ENCODE peak calls at places on chromosomes 11 and 22, in four cellular contexts. One of them, this sample, is unnamed.

GRCh38 chr22:50306753-50307749 is at the start of gene PLXNB2:
- DNase-seq in tibial artery: peak
- DNase-seq in cardiac muscle cell: peak
- DNase-seq in mucosa of descending colon: peak
- DNase-seq in this sample: peak

GRCh38 chr11:44855138-44855849 is 95.4 kb downstream of the TP53I11 start:
- DNase-seq in mucosa of descending colon: no peak
- DNase-seq in cardiac muscle cell: no peak
- DNase-seq in tibial artery: no peak
- DNase-seq in this sample: no peak

GRCh38 chr22:31346733-31347250 is 646 bp upstream of the PATZ1 start:
- DNase-seq in cardiac muscle cell: peak
- DNase-seq in mucosa of descending colon: peak
- DNase-seq in tibial artery: peak
- DNase-seq in this sample: peak

GRCh38 chr11:109914038-109914437 is 179.2 kb upstream of the ZC3H12C start:
- DNase-seq in cardiac muscle cell: no peak
- DNase-seq in tibial artery: no peak
- DNase-seq in mucosa of descending colon: no peak
- DNase-seq in this sample: no peak

GRCh38 chr22:17359501-17359900 is 9.8 kb upstream of the CECR2 start:
- DNase-seq in mucosa of descending colon: no peak
- DNase-seq in cardiac muscle cell: peak
- DNase-seq in tibial artery: no peak
- DNase-seq in this sample: no peak

GRCh38 chr11:114173836-114174235 is 114.3 kb downstream of the ZBTB16 start:
- DNase-seq in cardiac muscle cell: no peak
- DNase-seq in mucosa of descending colon: no peak
- DNase-seq in tibial artery: no peak
- DNase-seq in this sample: no peak

GRCh38 chr22:33746501-33746928 is 173.8 kb downstream of the LARGE1 start:
- DNase-seq in cardiac muscle cell: no peak
- DNase-seq in tibial artery: no peak
- DNase-seq in mucosa of descending colon: peak
- DNase-seq in this sample: no peak

GRCh38 chr11:33658195-33658900 is 42.3 kb downstream of the C11orf91 start:
- DNase-seq in mucosa of descending colon: no peak
- DNase-seq in tibial artery: no peak
- DNase-seq in cardiac muscle cell: no peak
- DNase-seq in this sample: no peak

GRCh38 chr11:28763876-28764275 is 655.7 kb downstream of the METTL15 start:
- DNase-seq in cardiac muscle cell: no peak
- DNase-seq in tibial artery: no peak
- DNase-seq in mucosa of descending colon: no peak
- DNase-seq in this sample: peak

GRCh38 chr11:47351159-47352126 is 1.1 kb downstream of the MYBPC3 start:
- DNase-seq in tibial artery: no peak
- DNase-seq in mucosa of descending colon: no peak
- DNase-seq in cardiac muscle cell: peak
- DNase-seq in this sample: no peak

GRCh38 chr11:85889676-85890579 is 34.7 kb downstream of the CCDC83 start:
- DNase-seq in cardiac muscle cell: peak
- DNase-seq in mucosa of descending colon: no peak
- DNase-seq in tibial artery: no peak
- DNase-seq in this sample: peak

GRCh38 chr22:30238661-30239420 is 7.7 kb downstream of the LIF start:
- DNase-seq in cardiac muscle cell: peak
- DNase-seq in tibial artery: no peak
- DNase-seq in mucosa of descending colon: peak
- DNase-seq in this sample: peak

GRCh38 chr11:77179681-77180080 is 51.6 kb downstream of the MYO7A start:
- DNase-seq in cardiac muscle cell: no peak
- DNase-seq in tibial artery: no peak
- DNase-seq in mucosa of descending colon: no peak
- DNase-seq in this sample: no peak

GRCh38 chr11:77547863-77548551 is 41.7 kb upstream of the AQP11 start:
- DNase-seq in mucosa of descending colon: peak
- DNase-seq in tibial artery: no peak
- DNase-seq in cardiac muscle cell: peak
- DNase-seq in this sample: peak

GRCh38 chr11:127485541-127485940 is 485.0 kb upstream of the KIRREL3 start:
- DNase-seq in mucosa of descending colon: no peak
- DNase-seq in tibial artery: no peak
- DNase-seq in cardiac muscle cell: peak
- DNase-seq in this sample: no peak

GRCh38 chr22:20155330-20156041 is 4.6 kb upstream of the CCDC188 start:
- DNase-seq in mucosa of descending colon: peak
- DNase-seq in tibial artery: no peak
- DNase-seq in cardiac muscle cell: peak
- DNase-seq in this sample: peak

GRCh38 chr11:100925935-100926334 is 203.7 kb downstream of the PGR start:
- DNase-seq in tibial artery: no peak
- DNase-seq in cardiac muscle cell: peak
- DNase-seq in mucosa of descending colon: no peak
- DNase-seq in this sample: peak

GRCh38 chr11:118397448-118397847 is 4.0 kb upstream of the ATP5MG start:
- DNase-seq in mucosa of descending colon: no peak
- DNase-seq in tibial artery: no peak
- DNase-seq in cardiac muscle cell: no peak
- DNase-seq in this sample: no peak

GRCh38 chr11:134140961-134141490 is 72.2 kb downstream of the JAM3 start:
- DNase-seq in tibial artery: no peak
- DNase-seq in mucosa of descending colon: no peak
- DNase-seq in cardiac muscle cell: no peak
- DNase-seq in this sample: no peak

GRCh38 chr11:997907-998306 is 38.6 kb downstream of the MUC6 start:
- DNase-seq in cardiac muscle cell: no peak
- DNase-seq in mucosa of descending colon: no peak
- DNase-seq in tibial artery: no peak
- DNase-seq in this sample: no peak
- H3K4me3 ChIP-seq in cardiac muscle cell: no peak
- H3K4me3 ChIP-seq in mucosa of descending colon: no peak
- H3K4me3 ChIP-seq in tibial artery: no peak
- H3K4me3 ChIP-seq in this sample: no peak

GRCh38 chr22:47586038-47586437 is 823.6 kb downstream of the TBC1D22A start:
- DNase-seq in cardiac muscle cell: no peak
- DNase-seq in tibial artery: peak
- DNase-seq in mucosa of descending colon: no peak
- DNase-seq in this sample: no peak
- TF ChIP-seq CTCF in cardiac muscle cell: no peak
- TF ChIP-seq CTCF in tibial artery: no peak
- TF ChIP-seq CTCF in mucosa of descending colon: no peak
- TF ChIP-seq CTCF in this sample: no peak

DNA sequence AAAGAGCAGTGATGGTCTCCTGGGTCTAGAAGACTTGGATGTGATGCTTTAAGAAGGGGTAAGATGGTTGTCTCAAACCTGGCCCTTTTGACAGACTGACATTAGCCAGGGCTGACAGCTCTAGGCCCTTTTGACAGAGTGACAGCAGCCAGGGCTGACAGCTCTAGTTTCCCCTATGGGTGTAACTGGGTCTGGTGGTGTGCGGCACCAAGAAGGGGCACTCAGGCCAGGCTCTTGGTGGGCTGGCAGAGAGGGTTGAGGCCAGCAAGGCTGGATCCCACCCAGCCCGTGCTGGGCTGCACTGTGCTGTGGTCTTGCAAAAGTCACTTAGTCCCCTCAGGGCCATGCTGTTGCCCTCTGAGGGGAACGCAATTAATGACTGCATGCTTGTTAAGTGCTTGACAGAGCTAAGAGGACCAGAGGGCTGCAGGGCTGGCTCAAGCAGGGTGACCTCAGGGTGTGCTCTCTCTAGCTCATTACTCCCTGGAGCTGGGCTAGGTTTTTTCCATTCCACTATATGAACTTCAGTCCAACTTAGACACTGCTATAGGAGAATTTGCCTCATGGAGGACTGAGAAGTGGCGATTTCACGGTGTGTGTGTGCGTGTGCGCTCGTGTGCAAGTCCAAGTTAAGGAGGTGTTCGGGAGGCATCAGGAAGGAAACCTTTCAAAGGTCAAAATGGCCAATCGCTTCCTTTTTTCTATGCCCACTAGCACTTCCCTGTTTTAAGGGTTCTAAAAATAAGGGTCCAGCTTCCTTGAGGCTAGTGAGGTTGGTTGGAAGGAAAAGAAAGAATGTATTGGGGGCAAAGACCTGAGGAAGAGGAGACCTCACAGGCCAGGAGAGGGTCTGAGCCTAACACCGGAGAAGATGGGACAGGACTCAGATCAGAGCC is 4.4 kb downstream of the UBASH3B start:
- DNase-seq in mucosa of descending colon: no peak
- DNase-seq in tibial artery: no peak
- DNase-seq in cardiac muscle cell: no peak
- DNase-seq in this sample: no peak
- H3K4me3 ChIP-seq in mucosa of descending colon: no peak
- H3K4me3 ChIP-seq in tibial artery: no peak
- H3K4me3 ChIP-seq in cardiac muscle cell: no peak
- H3K4me3 ChIP-seq in this sample: no peak

GRCh38 chr11:132332521-132332920 is 962.1 kb downstream of the NTM start:
- DNase-seq in mucosa of descending colon: no peak
- DNase-seq in tibial artery: no peak
- DNase-seq in cardiac muscle cell: no peak
- DNase-seq in this sample: no peak

GRCh38 chr11:132337819-132338416 is 967.5 kb downstream of the NTM start:
- DNase-seq in mucosa of descending colon: no peak
- DNase-seq in tibial artery: no peak
- DNase-seq in cardiac muscle cell: no peak
- DNase-seq in this sample: no peak

GRCh38 chr11:132334769-132335280 is 964.4 kb downstream of the NTM start:
- DNase-seq in cardiac muscle cell: no peak
- DNase-seq in tibial artery: no peak
- DNase-seq in mucosa of descending colon: no peak
- DNase-seq in this sample: no peak

GRCh38 chr11:132336781-132337535 is 966.5 kb downstream of the NTM start:
- DNase-seq in mucosa of descending colon: no peak
- DNase-seq in tibial artery: no peak
- DNase-seq in cardiac muscle cell: no peak
- DNase-seq in this sample: no peak

GRCh38 chr11:132335311-132335710 is 964.9 kb downstream of the NTM start:
- DNase-seq in cardiac muscle cell: no peak
- DNase-seq in tibial artery: no peak
- DNase-seq in mucosa of descending colon: no peak
- DNase-seq in this sample: no peak
- TF ChIP-seq CTCF in cardiac muscle cell: no peak
- TF ChIP-seq CTCF in tibial artery: no peak
- TF ChIP-seq CTCF in mucosa of descending colon: no peak
- TF ChIP-seq CTCF in this sample: no peak

GRCh38 chr11:61579398-61580291 is 1.2 kb downstream of the SYT7 start:
- DNase-seq in mucosa of descending colon: no peak
- DNase-seq in tibial artery: no peak
- DNase-seq in cardiac muscle cell: no peak
- DNase-seq in this sample: no peak
- H3K4me3 ChIP-seq in mucosa of descending colon: no peak
- H3K4me3 ChIP-seq in tibial artery: no peak
- H3K4me3 ChIP-seq in cardiac muscle cell: peak
- H3K4me3 ChIP-seq in this sample: peak

DNA sequence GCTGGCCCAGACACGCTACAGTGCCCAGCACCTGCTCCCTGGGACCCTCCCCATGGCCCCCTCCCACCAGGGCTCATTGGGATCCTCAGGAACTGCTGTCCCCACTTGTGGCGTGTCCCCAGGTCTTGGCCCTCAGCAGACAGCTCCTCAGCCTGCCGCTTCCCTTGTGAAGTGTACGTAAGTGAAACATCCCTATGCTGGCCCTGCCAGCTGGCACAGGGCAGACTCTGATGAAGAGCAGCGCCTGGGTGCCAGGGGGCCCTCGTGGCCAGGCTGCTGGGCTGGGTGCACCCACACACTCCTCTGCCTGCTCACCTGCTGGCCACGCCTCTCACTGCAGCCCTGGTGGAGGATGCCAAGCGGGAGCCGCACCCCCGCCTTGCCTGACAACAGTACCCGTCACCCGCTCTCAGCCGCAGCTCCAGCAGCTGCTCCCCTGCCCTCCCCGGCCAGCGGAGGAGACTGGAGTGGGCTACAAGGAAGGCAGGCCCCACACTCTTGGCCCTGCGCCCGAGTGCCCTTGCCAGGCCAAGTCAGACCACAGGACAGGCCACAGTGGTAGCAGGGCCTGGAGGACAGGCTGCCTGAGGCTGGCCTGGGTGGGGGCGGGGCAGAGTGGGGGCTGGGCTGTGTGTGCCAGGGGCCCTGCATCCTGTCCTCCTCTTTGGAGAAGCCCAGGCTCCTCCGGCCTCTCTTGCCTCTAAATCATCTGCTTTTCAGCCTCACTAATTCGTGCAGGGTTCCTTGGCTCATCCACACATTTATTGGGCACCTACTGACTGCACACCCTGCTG is 39.5 kb downstream of the IGF2 start:
- DNase-seq in cardiac muscle cell: peak
- DNase-seq in tibial artery: no peak
- DNase-seq in mucosa of descending colon: peak
- DNase-seq in this sample: no peak
- TF ChIP-seq CTCF in cardiac muscle cell: no peak
- TF ChIP-seq CTCF in tibial artery: no peak
- TF ChIP-seq CTCF in mucosa of descending colon: no peak
- TF ChIP-seq CTCF in this sample: no peak

DNA sequence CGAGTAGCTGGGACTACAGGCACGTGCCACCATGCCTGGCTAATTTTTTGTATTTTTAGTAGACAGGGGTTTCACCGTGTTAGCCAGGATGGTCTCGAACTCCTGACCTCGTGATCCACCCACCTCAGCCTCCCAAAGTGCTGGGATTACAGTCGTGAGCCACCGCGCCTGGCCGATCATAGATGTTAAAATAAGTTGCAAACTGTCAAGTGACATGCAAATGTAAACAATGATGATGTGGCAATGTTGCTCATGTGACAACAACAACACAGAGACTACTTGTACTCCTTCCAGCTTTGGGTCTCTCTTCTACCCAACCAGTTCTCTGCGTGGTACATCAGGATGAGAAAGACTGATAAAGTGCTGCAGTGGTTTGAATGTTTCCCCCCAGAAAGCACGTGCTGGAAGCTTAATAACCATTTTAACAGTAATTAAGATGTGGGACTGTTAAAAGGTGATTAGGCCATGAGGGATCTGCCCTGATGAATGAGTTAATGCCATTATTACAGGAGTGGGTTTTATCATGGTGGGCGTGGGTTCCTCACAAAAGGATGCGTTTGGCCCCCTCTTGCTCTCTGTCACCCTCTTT is 93.9 kb downstream of the RELT start:
- DNase-seq in tibial artery: no peak
- DNase-seq in mucosa of descending colon: no peak
- DNase-seq in cardiac muscle cell: no peak
- DNase-seq in this sample: no peak
- H3K4me3 ChIP-seq in tibial artery: peak
- H3K4me3 ChIP-seq in mucosa of descending colon: no peak
- H3K4me3 ChIP-seq in cardiac muscle cell: no peak
- H3K4me3 ChIP-seq in this sample: no peak

GRCh38 chr11:27701262-27702105 is 1.2 kb upstream of the BDNF start:
- DNase-seq in cardiac muscle cell: peak
- DNase-seq in tibial artery: peak
- DNase-seq in mucosa of descending colon: no peak
- DNase-seq in this sample: peak

GRCh38 chr11:27703453-27703852 is 3.2 kb upstream of the BDNF start:
- DNase-seq in mucosa of descending colon: no peak
- DNase-seq in cardiac muscle cell: peak
- DNase-seq in tibial artery: no peak
- DNase-seq in this sample: peak

GRCh38 chr11:27700351-27701261 is at the start of gene BDNF:
- DNase-seq in mucosa of descending colon: no peak
- DNase-seq in cardiac muscle cell: peak
- DNase-seq in tibial artery: no peak
- DNase-seq in this sample: peak

GRCh38 chr11:27710536-27710935 is 10.3 kb upstream of the BDNF start:
- DNase-seq in tibial artery: no peak
- DNase-seq in cardiac muscle cell: no peak
- DNase-seq in mucosa of descending colon: no peak
- DNase-seq in this sample: no peak

GRCh38 chr11:27705873-27706820 is 5.9 kb upstream of the BDNF start:
- DNase-seq in mucosa of descending colon: no peak
- DNase-seq in cardiac muscle cell: peak
- DNase-seq in tibial artery: no peak
- DNase-seq in this sample: peak
- TF ChIP-seq CTCF in mucosa of descending colon: peak
- TF ChIP-seq CTCF in cardiac muscle cell: peak
- TF ChIP-seq CTCF in tibial artery: peak
- TF ChIP-seq CTCF in this sample: peak